ENCODE peak calls at places on chromosomes 1 and 21, in five cellular contexts. Y is H9, G is neuronal stem cell, M is H1, J is mesenchymal stem cell. W is an unnamed sample.

GRCh38 chr1:193709607-193710006 is 523.2 kb upstream of the B3GALT2 start:
- DNase-seq in Y (no peak), G (no peak), M (no peak), J (no peak), W (no peak)

GRCh38 chr1:228902781-228903572 is 167.7 kb downstream of the RHOU start:
- DNase-seq in Y (no peak), G (no peak), M (no peak), J (peak; percentile 96), W (no peak)

GRCh38 chr1:28178690-28179485 is 2.4 kb upstream of the PTAFR start:
- DNase-seq in Y (no peak), G (no peak), M (no peak), J (no peak), W (no peak)

GRCh38 chr1:41696381-41696780 is 211.9 kb upstream of the EDN2 start:
- DNase-seq in Y (no peak), G (no peak), M (no peak), J (no peak), W (no peak)

GRCh38 chr1:10663668-10664035 is 132.8 kb downstream of the CASZ1 start:
- DNase-seq in Y (peak; percentile 74), G (no peak), M (no peak), J (peak; percentile 64), W (no peak)

GRCh38 chr1:31326461-31326860 is 29.6 kb downstream of the ZCCHC17 start:
- DNase-seq in Y (no peak), G (no peak), M (no peak), J (no peak), W (no peak)

GRCh38 chr1:180229483-180230415 is at the start of gene LHX4:
- DNase-seq in Y (peak; percentile 90), G (no peak), M (no peak), J (peak; percentile 38), W (peak; percentile 63)

GRCh38 chr1:35210306-35211112 is 17.6 kb upstream of the SFPQ start:
- DNase-seq in Y (peak; percentile 60), G (peak; percentile 11), M (peak; percentile 34), J (no peak), W (no peak)

GRCh38 chr21:41559658-41560599 is 52.0 kb upstream of the TMPRSS2 start:
- DNase-seq in Y (no peak), G (no peak), M (no peak), J (no peak), W (no peak)

GRCh38 chr1:113452921-113453770 is 62.8 kb downstream of the MAGI3 start:
- DNase-seq in Y (no peak), G (no peak), M (no peak), J (peak; percentile 46), W (peak; percentile 52)

GRCh38 chr1:35568975-35569395 is 4.1 kb upstream of the TFAP2E start:
- DNase-seq in Y (peak; percentile 71), G (no peak), M (no peak), J (peak; percentile 72), W (peak; percentile 89)

GRCh38 chr1:185157599-185158469 is 867 bp downstream of the SWT1 start:
- DNase-seq in Y (no peak), G (peak; percentile 8), M (no peak), J (peak; percentile 32), W (no peak)

GRCh38 chr1:21661886-21662285 is 7.3 kb downstream of the RAP1GAP start:
- DNase-seq in Y (no peak), G (no peak), M (no peak), J (no peak), W (no peak)

GRCh38 chr1:98487620-98488019 is 173.9 kb upstream of the SNX7 start:
- DNase-seq in Y (no peak), G (no peak), M (no peak), J (no peak), W (no peak)

GRCh38 chr1:176243746-176244145 is 36.7 kb upstream of the COP1 start:
- DNase-seq in Y (no peak), G (no peak), M (no peak), J (no peak), W (no peak)

GRCh38 chr21:36511484-36512227 is 31.7 kb upstream of the CLDN14 start:
- DNase-seq in Y (no peak), G (no peak), M (no peak), J (no peak), W (no peak)

GRCh38 chr1:117919376-117919775 is 10.0 kb downstream of the GDAP2 start:
- DNase-seq in Y (no peak), G (no peak), M (no peak), J (no peak), W (no peak)

GRCh38 chr1:23100074-23100748 is 68.4 kb downstream of the LUZP1 start:
- DNase-seq in Y (no peak), G (peak; percentile 17), M (no peak), J (peak; percentile 99), W (peak; percentile 82)

GRCh38 chr1:2555634-2556276 is 416 bp upstream of the TNFRSF14 start:
- DNase-seq in Y (no peak), G (no peak), M (no peak), J (no peak), W (peak; percentile 46)

GRCh38 chr1:19203440-19203839 is 6.6 kb downstream of the UBR4 start:
- DNase-seq in Y (no peak), G (no peak), M (no peak), J (peak; percentile 38), W (no peak)

GRCh38 chr1:37497832-37498231 is 16.7 kb downstream of the MEAF6 start:
- DNase-seq in Y (no peak), G (no peak), M (no peak), J (no peak), W (no peak)

GRCh38 chr1:115183711-115184259 is 94.5 kb upstream of the TSPAN2 start:
- DNase-seq in Y (no peak), G (no peak), M (no peak), J (no peak), W (no peak)

DNA sequence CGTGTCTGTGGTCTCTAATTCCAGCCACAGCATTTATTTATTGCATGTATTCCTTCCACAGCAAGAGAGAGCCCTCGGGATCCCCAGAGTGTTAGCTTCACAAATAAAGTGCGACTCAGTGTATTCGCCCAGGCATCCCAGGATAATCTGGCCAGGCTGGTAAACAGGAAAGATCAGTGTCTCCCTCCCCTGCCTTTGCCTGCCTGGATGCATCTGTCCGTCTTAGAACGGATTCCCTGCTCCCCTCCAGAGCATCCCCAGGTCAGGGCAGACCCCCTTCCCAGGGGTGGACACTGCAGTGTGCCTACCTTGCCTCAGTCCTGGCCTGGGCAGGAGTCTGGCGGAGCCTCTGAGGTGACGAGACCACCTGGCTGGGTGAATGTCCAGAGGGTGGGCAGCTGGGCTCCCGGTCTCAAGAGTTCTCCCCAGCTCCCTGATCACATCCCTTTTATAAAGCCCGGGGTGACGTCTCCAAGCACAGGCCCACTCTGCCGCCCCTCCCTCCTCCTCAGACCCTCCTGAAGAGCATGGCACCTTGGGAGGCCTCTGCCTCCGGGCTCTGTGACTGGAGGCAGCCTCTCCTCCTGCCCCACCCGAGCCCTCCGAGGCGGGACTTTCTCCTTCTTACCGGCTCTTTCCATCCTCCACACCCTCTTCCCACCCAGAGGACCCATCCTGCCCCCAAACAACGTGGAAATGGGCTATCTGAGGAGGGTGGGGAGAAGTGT is at the start of gene KISS1:
- DNase-seq in Y (no peak), G (no peak), M (no peak), J (no peak), W (no peak)
- H2BK12ac ChIP-seq in Y (no peak within 1 kb of the TSS), G (no peak within 1 kb of the TSS), M (peak within 1 kb of the TSS; percentile 39), J (no peak within 1 kb of the TSS), W (peak within 1 kb of the TSS; percentile 26)

GRCh38 chr1:145730467-145730866 is 11.2 kb downstream of the CD160 start:
- DNase-seq in Y (no peak), G (no peak), M (no peak), J (no peak), W (peak; percentile 64)

GRCh38 chr1:145730900-145731299 is 11.6 kb downstream of the CD160 start:
- DNase-seq in Y (no peak), G (no peak), M (no peak), J (no peak), W (peak; percentile 32)

GRCh38 chr1:145740269-145740668 is 21.0 kb downstream of the CD160 start:
- DNase-seq in Y (no peak), G (no peak), M (no peak), J (peak; percentile 91), W (no peak)

GRCh38 chr1:145736191-145736590 is 16.9 kb downstream of the CD160 start:
- DNase-seq in Y (no peak), G (no peak), M (no peak), J (no peak), W (no peak)
- H3K23ac ChIP-seq in Y (no peak overlapping the region), G (no peak overlapping the region), M (no peak overlapping the region), J (no peak overlapping the region), W (peak overlapping the region; percentile 22)

GRCh38 chr1:245222931-245223330 is 68.1 kb downstream of the KIF26B start:
- DNase-seq in Y (no peak), G (no peak), M (no peak), J (no peak), W (no peak)

GRCh38 chr1:245229051-245229450 is 74.3 kb downstream of the KIF26B start:
- DNase-seq in Y (no peak), G (no peak), M (no peak), J (no peak), W (no peak)

GRCh38 chr1:245225709-245226464 is 71.1 kb downstream of the KIF26B start:
- DNase-seq in Y (no peak), G (no peak), M (no peak), J (no peak), W (no peak)

GRCh38 chr1:245220381-245220985 is 65.7 kb downstream of the KIF26B start:
- DNase-seq in Y (no peak), G (no peak), M (no peak), J (no peak), W (no peak)

DNA sequence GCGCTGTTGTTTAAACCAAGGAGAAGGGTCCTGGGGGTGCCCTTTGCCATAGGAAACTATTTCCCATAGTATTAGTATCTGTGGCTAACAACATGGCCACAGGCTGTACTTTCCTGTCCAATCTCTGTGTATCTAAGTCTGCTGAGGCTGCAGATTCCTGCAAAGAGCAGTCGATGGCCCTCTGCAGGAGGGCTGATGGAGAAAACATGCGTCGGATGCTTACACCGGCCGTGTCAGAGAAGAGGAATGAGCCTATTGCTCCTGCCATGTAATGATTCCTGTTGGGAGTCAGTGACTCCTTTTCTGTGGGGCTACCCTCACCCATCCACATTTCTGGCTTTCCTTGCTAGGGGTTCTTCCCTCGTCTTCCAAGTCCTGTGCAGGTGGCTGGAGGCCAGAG is 70.5 kb downstream of the KIF26B start:
- DNase-seq in Y (peak; percentile 47), G (no peak), M (no peak), J (peak; percentile 11), W (no peak)
- H2BK12ac ChIP-seq in Y (no peak overlapping the region), G (no peak overlapping the region), M (no peak overlapping the region), J (no peak overlapping the region), W (no peak overlapping the region)

GRCh38 chr1:39158330-39159086 is 46.0 kb upstream of the MACF1 start:
- DNase-seq in Y (peak; percentile 84), G (no peak), M (no peak), J (peak; percentile 77), W (no peak)
- H3K23ac ChIP-seq in Y (no peak overlapping the region), G (no peak overlapping the region), M (no peak overlapping the region), J (no peak overlapping the region), W (no peak overlapping the region)

GRCh38 chr1:6414881-6415280 is 4.8 kb downstream of the HES2 start:
- DNase-seq in Y (no peak), G (no peak), M (no peak), J (no peak), W (peak; percentile 98)
- H2BK12ac ChIP-seq in Y (no peak overlapping the region), G (no peak overlapping the region), M (peak overlapping the region; percentile 98), J (no peak overlapping the region), W (no peak overlapping the region)

W was measured in trophoblast cell.